ENCODE peak calls at places on chromosomes 7 and 10, in nine cellular contexts. W is left lung; P is SK-N-SH; J is adrenal gland; L is cardiac muscle cell; D is uterus; U is ovary; I is OCI-LY7; C is CD8-positive, alpha-beta memory T cell. Q is an unnamed sample. For H3K4me1, the result is how much of the 10 kb centered on the place peaks cover.

GRCh38 chr7:32047801-32048200 is 22.4 kb downstream of the PDE1C start:
- DNase-seq in W (no peak), D (no peak), C (no peak), P (no peak), I (no peak), J (no peak), L (no peak), U (no peak), Q (peak)

GRCh38 chr7:151851160-151851751 is 25.7 kb downstream of the PRKAG2 start:
- DNase-seq in W (peak), C (no peak), L (no peak), P (no peak), U (peak), J (no peak), D (no peak), I (no peak), Q (no peak)

GRCh38 chr10:124677291-124677690 is 66.9 kb downstream of the FAM53B start:
- DNase-seq in W (peak), C (no peak), I (no peak), D (no peak), J (no peak), P (peak), L (no peak), U (no peak), Q (no peak)

GRCh38 chr10:86004310-86004709 is 362.3 kb downstream of the GRID1 start:
- DNase-seq in D (no peak), I (no peak), W (no peak), U (no peak), C (no peak), P (no peak), L (no peak), J (no peak), Q (no peak)

GRCh38 chr7:6482307-6482706 is 34.6 kb upstream of the DAGLB start:
- DNase-seq in U (no peak), I (no peak), D (no peak), W (no peak), P (no peak), C (no peak), J (no peak), L (no peak), Q (no peak)

GRCh38 chr7:82740246-82740848 is 296.8 kb upstream of the CACNA2D1 start:
- DNase-seq in W (no peak), L (peak), I (peak), U (no peak), D (no peak), P (peak), C (no peak), J (peak), Q (peak)

GRCh38 chr7:51263631-51264484 is 52.8 kb downstream of the COBL start:
- DNase-seq in J (no peak), C (no peak), L (no peak), I (no peak), D (no peak), U (no peak), P (no peak), W (no peak), Q (no peak)

GRCh38 chr7:111752022-111752582 is 189.8 kb upstream of the IMMP2L start:
- DNase-seq in W (peak), I (peak), P (peak), C (peak), D (peak), L (peak), J (peak), U (peak), Q (peak)

GRCh38 chr7:1386623-1387220 is 72.5 kb downstream of the MICALL2 start:
- DNase-seq in J (no peak), I (no peak), C (no peak), P (peak), D (no peak), W (no peak), U (no peak), L (no peak), Q (no peak)

GRCh38 chr7:127813991-127814556 is 162.1 kb downstream of the SND1 start:
- DNase-seq in I (no peak), P (no peak), W (no peak), U (no peak), J (no peak), C (no peak), L (no peak), D (no peak), Q (no peak)

GRCh38 chr10:107031981-107032699 is 132.4 kb downstream of the SORCS1 start:
- DNase-seq in P (peak), D (no peak), W (no peak), L (no peak), J (no peak), I (no peak), U (no peak), C (no peak), Q (no peak)

GRCh38 chr10:13139150-13139549 is 22.2 kb upstream of the MCM10 start:
- DNase-seq in D (no peak), W (no peak), P (no peak), C (no peak), J (no peak), L (no peak), U (no peak), I (no peak), Q (no peak)

GRCh38 chr10:31926765-31927596 is 1.6 kb downstream of the ARHGAP12 start:
- DNase-seq in P (peak), W (no peak), D (no peak), I (no peak), J (no peak), L (no peak), U (no peak), C (no peak), Q (peak)

GRCh38 chr7:107860241-107860961 is 30.6 kb upstream of the DLD start:
- DNase-seq in U (no peak), P (no peak), W (no peak), L (no peak), J (no peak), C (no peak), I (no peak), D (no peak), Q (no peak)

GRCh38 chr7:107858280-107858679 is 32.7 kb upstream of the DLD start:
- DNase-seq in W (no peak), I (no peak), P (no peak), U (no peak), C (no peak), L (no peak), D (no peak), J (no peak), Q (no peak)

GRCh38 chr7:107856806-107857540 is 34.0 kb upstream of the DLD start:
- DNase-seq in C (peak), L (no peak), P (no peak), D (no peak), U (no peak), I (no peak), W (no peak), J (no peak), Q (no peak)

GRCh38 chr7:107854989-107855388 is 36.0 kb upstream of the DLD start:
- DNase-seq in C (no peak), L (peak), J (no peak), U (no peak), D (no peak), W (no peak), P (no peak), I (no peak), Q (no peak)

GRCh38 chr7:107857541-107857912 is 33.5 kb upstream of the DLD start:
- DNase-seq in I (no peak), P (no peak), L (peak), C (no peak), J (peak), D (no peak), W (no peak), U (no peak), Q (no peak)
- H3K27ac ChIP-seq in I (no peak), P (no peak), L (no peak), C (peak), J (peak), D (no peak), W (no peak), U (peak), Q (no peak)

GRCh38 chr7:30166155-30166840 is 31.5 kb downstream of the MTURN start:
- DNase-seq in P (no peak), L (no peak), J (no peak), W (no peak), U (no peak), I (no peak), D (no peak), C (no peak), Q (no peak)

GRCh38 chr7:30168800-30169584 is 34.2 kb downstream of the MTURN start:
- DNase-seq in D (peak), W (no peak), P (no peak), J (peak), U (no peak), L (peak), C (no peak), I (no peak), Q (no peak)

GRCh38 chr7:30164567-30164966 is 29.8 kb downstream of the MTURN start:
- DNase-seq in W (no peak), U (no peak), C (no peak), L (peak), I (peak), P (peak), D (no peak), J (no peak), Q (no peak)

GRCh38 chr7:30165590-30165989 is 30.8 kb downstream of the MTURN start:
- DNase-seq in C (no peak), L (no peak), I (no peak), U (no peak), W (no peak), P (no peak), J (no peak), D (no peak), Q (no peak)

DNA sequence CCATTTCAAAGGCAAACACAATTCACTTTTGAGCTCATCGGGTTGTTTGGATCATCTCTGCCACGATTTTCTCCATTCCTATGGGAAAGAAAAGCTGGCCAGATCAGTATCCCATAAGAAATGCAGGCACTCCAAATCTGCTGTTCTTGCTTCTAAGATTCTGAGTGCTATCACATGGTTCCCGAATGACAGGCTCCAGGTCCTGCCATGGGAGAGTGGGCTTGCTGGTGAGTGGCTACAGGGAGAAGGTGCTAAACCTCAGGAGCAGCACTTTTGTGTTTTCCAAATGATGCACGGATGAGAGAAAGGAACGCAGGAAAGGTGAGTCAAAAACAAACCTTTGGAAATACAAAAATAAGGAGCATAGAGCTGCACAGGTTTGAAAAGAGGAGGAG is 32.1 kb downstream of the MTURN start:
- DNase-seq in W (no peak), I (no peak), C (no peak), P (no peak), J (no peak), D (no peak), U (no peak), L (no peak), Q (no peak)
- H3K4me1 ChIP-seq in W (under half), I (under half), C (under half), P (under half), J (under half), D (under half), U (under half), L (under half), Q (half or more)

GRCh38 chr7:37675739-37676138 is 7.8 kb upstream of the GPR141 start:
- DNase-seq in U (no peak), C (no peak), L (no peak), P (no peak), W (no peak), I (no peak), D (no peak), J (no peak), Q (no peak)
- H3K27ac ChIP-seq in U (no peak), C (no peak), L (no peak), P (no peak), W (peak), I (no peak), D (no peak), J (no peak), Q (no peak)

DNA sequence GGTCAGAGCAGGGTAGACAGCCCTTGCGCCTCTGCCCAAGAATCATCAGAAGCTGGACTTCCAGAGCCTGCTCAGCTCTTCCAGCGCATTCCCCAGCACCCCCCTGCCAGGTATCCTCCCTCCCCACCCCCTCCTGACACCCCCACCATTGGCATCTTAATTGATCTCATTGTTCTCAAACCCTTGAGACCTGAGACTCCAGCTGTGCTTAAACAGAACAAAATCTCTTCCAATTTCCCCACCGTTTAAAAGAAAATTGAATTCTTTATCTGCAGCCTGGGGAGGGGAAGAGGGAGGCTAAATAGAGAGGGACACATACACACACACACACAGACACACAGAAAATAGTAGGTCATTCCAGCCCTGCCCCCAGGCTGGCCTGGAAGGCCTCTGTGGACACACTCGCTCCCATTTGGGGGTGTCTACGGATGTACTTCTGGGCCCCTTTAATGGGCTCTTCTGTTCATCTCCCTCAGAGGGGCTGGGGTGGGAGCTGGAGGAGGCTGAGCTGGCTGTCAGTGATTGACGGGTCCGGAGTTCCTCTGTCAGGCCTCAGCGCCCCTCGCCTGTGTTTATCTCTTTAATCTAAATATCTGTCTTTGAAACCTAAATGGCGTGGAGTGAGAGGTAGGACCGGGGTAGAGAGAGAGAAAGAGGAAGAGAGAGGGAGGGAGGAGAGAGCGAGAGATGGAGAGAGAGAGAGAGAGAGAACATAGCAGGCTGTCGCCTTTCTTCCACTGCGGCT is 61.8 kb downstream of the C10orf105 start:
- DNase-seq in J (no peak), L (no peak), P (peak), C (no peak), U (no peak), W (no peak), I (no peak), D (no peak), Q (no peak)
- H3K4me1 ChIP-seq in J (under half), L (under half), P (under half), C (under half), U (under half), W (under half), I (under half), D (under half), Q (under half)

GRCh38 chr7:95470452-95470851 is 15.3 kb upstream of the ASB4 start:
- DNase-seq in L (peak), W (no peak), C (no peak), I (peak), J (no peak), D (no peak), U (peak), P (no peak), Q (no peak)
- H3K27ac ChIP-seq in L (no peak), W (peak), C (no peak), I (no peak), J (no peak), D (no peak), U (no peak), P (no peak), Q (no peak)